ENCODE peak calls at places on chromosomes 1 and 21, in five cellular contexts. E is heart left ventricle; Y is NCI-H1694 treated with DMSO at 0.1 percent for 48 hours; Z is stimulated activated CD4-positive, alpha-beta T cell treated with anti-CD3 and anti-CD28 coated beads, Interleukin-1b, Interleukin-23, amount 100 ng/mL, for 24 hours; W is WTC11. Q is an unnamed sample.

GRCh38 chr1:12095822-12096263 is 32.7 kb downstream of the TNFRSF8 start:
- DNase-seq in E (no peak), Y (no peak), Z (no peak), W (no peak), Q (no peak)

GRCh38 chr21:29217818-29218252 is 80.9 kb upstream of the BACH1 start:
- DNase-seq in W (no peak), Y (no peak), Z (no peak), E (no peak), Q (no peak)

GRCh38 chr1:151837841-151838490 is 1.7 kb downstream of the C2CD4D start:
- DNase-seq in E (no peak), W (no peak), Z (no peak), Y (no peak), Q (no peak)

GRCh38 chr1:233061265-233061664 is 110.9 kb downstream of the NTPCR start:
- DNase-seq in Z (no peak), Y (no peak), E (no peak), W (no peak), Q (no peak)

GRCh38 chr1:195754297-195754696 is 853.9 kb downstream of the KCNT2 start:
- DNase-seq in W (no peak), Y (no peak), Z (no peak), E (no peak), Q (no peak)

GRCh38 chr1:204495078-204495753 is 611 bp upstream of the PIK3C2B start:
- DNase-seq in Z (no peak), E (no peak), W (no peak), Y (no peak), Q (no peak)

GRCh38 chr1:229993894-229994293 is 73.1 kb upstream of the GALNT2 start:
- DNase-seq in Y (no peak), W (no peak), Z (no peak), E (no peak), Q (no peak)

GRCh38 chr1:53656916-53657170 is 82.1 kb downstream of the GLIS1 start:
- DNase-seq in Z (no peak), Y (no peak), W (no peak), E (no peak), Q (no peak)

GRCh38 chr21:45938811-45939520 is 42.6 kb upstream of the COL6A1 start:
- DNase-seq in Z (no peak), W (no peak), Y (no peak), E (no peak), Q (no peak)

GRCh38 chr1:224786533-224787249 is 142.8 kb upstream of the DNAH14 start:
- DNase-seq in W (no peak), Z (no peak), E (no peak), Y (no peak), Q (no peak)

GRCh38 chr1:107795471-107795870 is 169.5 kb downstream of the VAV3 start:
- DNase-seq in Z (no peak), Y (no peak), E (no peak), W (no peak), Q (no peak)

GRCh38 chr1:245717611-245718010 is 562.8 kb downstream of the KIF26B start:
- DNase-seq in W (no peak), Z (no peak), E (no peak), Y (no peak), Q (no peak)

GRCh38 chr1:22287946-22288520 is 145.1 kb upstream of the WNT4 start:
- DNase-seq in E (no peak), Y (no peak), Z (no peak), W (no peak), Q (no peak)

GRCh38 chr1:99771522-99771921 is 5.1 kb upstream of the FRRS1 start:
- DNase-seq in E (no peak), Z (no peak), Y (no peak), W (no peak), Q (no peak)

GRCh38 chr1:157966034-157966671 is 27.3 kb upstream of the KIRREL1 start:
- DNase-seq in Y (no peak), Z (no peak), W (no peak), E (no peak), Q (no peak)

GRCh38 chr1:153945131-153945794 is 1.3 kb downstream of the DENND4B start:
- DNase-seq in Y (no peak), Z (no peak), W (no peak), E (peak), Q (no peak)

GRCh38 chr1:97262842-97263241 is 541.3 kb downstream of the PTBP2 start:
- DNase-seq in W (no peak), Z (no peak), E (no peak), Y (no peak), Q (no peak)

GRCh38 chr1:56278052-56278451 is 301.3 kb downstream of the PLPP3 start:
- DNase-seq in Y (no peak), W (no peak), Z (no peak), E (no peak), Q (no peak)